ENCODE peak calls at places on chromosomes 1 and 21, in eight cellular contexts. One of them, this sample, is unnamed.

GRCh38 chr1:20329793-20330542 is 39.3 kb downstream of the VWA5B1 start:
- DNase-seq in heart left ventricle: no peak
- DNase-seq in Caco-2: no peak
- DNase-seq in glutamatergic neuron: no peak
- DNase-seq in hepatocyte: no peak
- DNase-seq in neural progenitor cell: no peak
- DNase-seq in H1: no peak
- DNase-seq in heart right ventricle: no peak
- DNase-seq in this sample: no peak

GRCh38 chr1:155305881-155306391 is 2.7 kb upstream of the FDPS start:
- DNase-seq in heart left ventricle: no peak
- DNase-seq in Caco-2: no peak
- DNase-seq in glutamatergic neuron: no peak
- DNase-seq in hepatocyte: no peak
- DNase-seq in neural progenitor cell: no peak
- DNase-seq in H1: no peak
- DNase-seq in heart right ventricle: no peak
- DNase-seq in this sample: no peak

GRCh38 chr1:203677771-203678170 is 51.1 kb downstream of the ATP2B4 start:
- DNase-seq in heart left ventricle: no peak
- DNase-seq in Caco-2: no peak
- DNase-seq in glutamatergic neuron: no peak
- DNase-seq in hepatocyte: no peak
- DNase-seq in neural progenitor cell: peak; percentile 34
- DNase-seq in H1: no peak
- DNase-seq in heart right ventricle: no peak
- DNase-seq in this sample: no peak

GRCh38 chr1:218460367-218460766 is 115.2 kb downstream of the TGFB2 start:
- DNase-seq in heart left ventricle: peak; percentile 22
- DNase-seq in Caco-2: no peak
- DNase-seq in glutamatergic neuron: no peak
- DNase-seq in hepatocyte: peak; percentile 16
- DNase-seq in neural progenitor cell: peak; percentile 60
- DNase-seq in H1: no peak
- DNase-seq in heart right ventricle: peak; percentile 60
- DNase-seq in this sample: no peak

GRCh38 chr21:42507418-42507817 is 6.2 kb upstream of the SLC37A1 start:
- DNase-seq in heart left ventricle: no peak
- DNase-seq in Caco-2: no peak
- DNase-seq in glutamatergic neuron: no peak
- DNase-seq in hepatocyte: no peak
- DNase-seq in neural progenitor cell: no peak
- DNase-seq in H1: no peak
- DNase-seq in heart right ventricle: no peak
- DNase-seq in this sample: no peak

GRCh38 chr1:29896791-29897725 is 660.7 kb downstream of the PTPRU start:
- DNase-seq in heart left ventricle: no peak
- DNase-seq in Caco-2: no peak
- DNase-seq in glutamatergic neuron: no peak
- DNase-seq in hepatocyte: no peak
- DNase-seq in neural progenitor cell: no peak
- DNase-seq in H1: no peak
- DNase-seq in heart right ventricle: no peak
- DNase-seq in this sample: no peak

GRCh38 chr1:115463347-115463746 is 125.3 kb upstream of the NGF start:
- DNase-seq in heart left ventricle: no peak
- DNase-seq in Caco-2: no peak
- DNase-seq in glutamatergic neuron: no peak
- DNase-seq in hepatocyte: peak; percentile 55
- DNase-seq in neural progenitor cell: no peak
- DNase-seq in H1: no peak
- DNase-seq in heart right ventricle: peak; percentile 24
- DNase-seq in this sample: no peak

GRCh38 chr1:248824701-248825100 is 1.0 kb downstream of the SH3BP5L start:
- DNase-seq in heart left ventricle: no peak
- DNase-seq in Caco-2: peak; percentile 9
- DNase-seq in glutamatergic neuron: no peak
- DNase-seq in hepatocyte: no peak
- DNase-seq in neural progenitor cell: no peak
- DNase-seq in H1: no peak
- DNase-seq in heart right ventricle: no peak
- DNase-seq in this sample: no peak

GRCh38 chr1:116569776-116570357 is 959 bp downstream of the CD58 start:
- DNase-seq in heart left ventricle: peak; percentile 66
- DNase-seq in Caco-2: no peak
- DNase-seq in glutamatergic neuron: no peak
- DNase-seq in hepatocyte: peak; percentile 73
- DNase-seq in neural progenitor cell: peak; percentile 20
- DNase-seq in H1: no peak
- DNase-seq in heart right ventricle: peak; percentile 50
- DNase-seq in this sample: no peak

GRCh38 chr1:25803368-25803767 is 3.4 kb downstream of the SELENON start:
- DNase-seq in heart left ventricle: no peak
- DNase-seq in Caco-2: no peak
- DNase-seq in glutamatergic neuron: no peak
- DNase-seq in hepatocyte: no peak
- DNase-seq in neural progenitor cell: no peak
- DNase-seq in H1: no peak
- DNase-seq in heart right ventricle: no peak
- DNase-seq in this sample: no peak

GRCh38 chr1:212621043-212621829 is 12.7 kb downstream of the ATF3 start:
- DNase-seq in heart left ventricle: no peak
- DNase-seq in Caco-2: no peak
- DNase-seq in glutamatergic neuron: no peak
- DNase-seq in hepatocyte: no peak
- DNase-seq in neural progenitor cell: peak; percentile 23
- DNase-seq in H1: no peak
- DNase-seq in heart right ventricle: no peak
- DNase-seq in this sample: no peak

GRCh38 chr1:53614231-53615021 is 124.5 kb downstream of the GLIS1 start:
- DNase-seq in heart left ventricle: no peak
- DNase-seq in Caco-2: no peak
- DNase-seq in glutamatergic neuron: no peak
- DNase-seq in hepatocyte: no peak
- DNase-seq in neural progenitor cell: no peak
- DNase-seq in H1: no peak
- DNase-seq in heart right ventricle: no peak
- DNase-seq in this sample: no peak

GRCh38 chr1:12553963-12554362 is 64.0 kb downstream of the DHRS3 start:
- DNase-seq in heart left ventricle: no peak
- DNase-seq in Caco-2: no peak
- DNase-seq in glutamatergic neuron: no peak
- DNase-seq in hepatocyte: no peak
- DNase-seq in neural progenitor cell: no peak
- DNase-seq in H1: no peak
- DNase-seq in heart right ventricle: no peak
- DNase-seq in this sample: no peak

GRCh38 chr1:51607676-51608075 is 9.2 kb upstream of the OSBPL9 start:
- DNase-seq in heart left ventricle: no peak
- DNase-seq in Caco-2: no peak
- DNase-seq in glutamatergic neuron: no peak
- DNase-seq in hepatocyte: no peak
- DNase-seq in neural progenitor cell: no peak
- DNase-seq in H1: no peak
- DNase-seq in heart right ventricle: no peak
- DNase-seq in this sample: no peak

DNA sequence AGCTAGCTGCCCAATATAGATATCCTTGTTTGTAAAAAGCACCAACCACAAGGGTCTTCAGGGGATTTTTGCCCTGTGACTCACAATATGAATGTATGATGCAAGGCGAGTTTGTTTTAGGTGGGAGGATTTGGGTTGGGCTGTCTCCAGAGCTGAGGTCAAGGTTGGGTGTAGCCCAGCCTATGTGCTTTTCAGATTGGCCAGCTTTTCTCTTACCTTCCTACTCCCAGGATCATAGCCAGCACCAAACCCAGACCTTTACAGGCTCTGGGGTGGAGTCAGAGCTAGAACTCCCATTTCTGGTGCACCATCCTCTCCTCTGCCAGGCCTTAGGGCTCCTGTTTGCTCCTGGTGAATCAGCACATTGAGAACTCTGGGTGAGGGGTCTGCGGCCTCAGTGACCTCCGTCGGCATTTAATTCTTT is 55.6 kb upstream of the GCLM start:
- DNase-seq in heart left ventricle: no peak
- DNase-seq in Caco-2: no peak
- DNase-seq in glutamatergic neuron: no peak
- DNase-seq in hepatocyte: peak; percentile 27
- DNase-seq in neural progenitor cell: no peak
- DNase-seq in H1: no peak
- DNase-seq in heart right ventricle: no peak
- DNase-seq in this sample: no peak
- TF ChIP-seq CTCF in heart left ventricle: no peak
- TF ChIP-seq CTCF in Caco-2: no peak
- TF ChIP-seq CTCF in glutamatergic neuron: no peak
- TF ChIP-seq CTCF in hepatocyte: no peak
- TF ChIP-seq CTCF in neural progenitor cell: no peak
- TF ChIP-seq CTCF in H1: no peak
- TF ChIP-seq CTCF in heart right ventricle: no peak
- TF ChIP-seq CTCF in this sample: no peak

DNA sequence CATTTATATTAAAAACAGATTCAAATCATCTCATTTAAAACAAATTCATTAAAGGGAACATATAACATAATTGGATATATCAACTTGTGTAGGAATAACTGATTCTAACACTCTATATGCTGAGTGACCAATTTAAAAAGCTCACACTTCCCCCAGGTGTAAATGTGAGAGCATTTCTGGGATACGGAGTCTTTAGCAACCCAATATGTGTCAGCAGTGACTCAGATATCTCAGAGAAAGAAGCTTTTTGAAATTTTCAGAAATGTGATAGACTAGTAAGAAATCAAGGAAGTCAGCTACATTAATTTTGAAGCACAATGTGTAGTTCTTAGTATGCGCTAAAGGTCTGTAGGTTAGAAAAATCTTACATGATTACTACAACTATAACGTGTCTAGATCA is 87.9 kb upstream of the SERTAD4 start:
- DNase-seq in heart left ventricle: no peak
- DNase-seq in Caco-2: no peak
- DNase-seq in glutamatergic neuron: no peak
- DNase-seq in hepatocyte: no peak
- DNase-seq in neural progenitor cell: no peak
- DNase-seq in H1: no peak
- DNase-seq in heart right ventricle: no peak
- DNase-seq in this sample: no peak
- TF ChIP-seq CTCF in heart left ventricle: no peak
- TF ChIP-seq CTCF in Caco-2: no peak
- TF ChIP-seq CTCF in glutamatergic neuron: no peak
- TF ChIP-seq CTCF in hepatocyte: no peak
- TF ChIP-seq CTCF in neural progenitor cell: no peak
- TF ChIP-seq CTCF in H1: no peak
- TF ChIP-seq CTCF in heart right ventricle: no peak
- TF ChIP-seq CTCF in this sample: no peak

DNA sequence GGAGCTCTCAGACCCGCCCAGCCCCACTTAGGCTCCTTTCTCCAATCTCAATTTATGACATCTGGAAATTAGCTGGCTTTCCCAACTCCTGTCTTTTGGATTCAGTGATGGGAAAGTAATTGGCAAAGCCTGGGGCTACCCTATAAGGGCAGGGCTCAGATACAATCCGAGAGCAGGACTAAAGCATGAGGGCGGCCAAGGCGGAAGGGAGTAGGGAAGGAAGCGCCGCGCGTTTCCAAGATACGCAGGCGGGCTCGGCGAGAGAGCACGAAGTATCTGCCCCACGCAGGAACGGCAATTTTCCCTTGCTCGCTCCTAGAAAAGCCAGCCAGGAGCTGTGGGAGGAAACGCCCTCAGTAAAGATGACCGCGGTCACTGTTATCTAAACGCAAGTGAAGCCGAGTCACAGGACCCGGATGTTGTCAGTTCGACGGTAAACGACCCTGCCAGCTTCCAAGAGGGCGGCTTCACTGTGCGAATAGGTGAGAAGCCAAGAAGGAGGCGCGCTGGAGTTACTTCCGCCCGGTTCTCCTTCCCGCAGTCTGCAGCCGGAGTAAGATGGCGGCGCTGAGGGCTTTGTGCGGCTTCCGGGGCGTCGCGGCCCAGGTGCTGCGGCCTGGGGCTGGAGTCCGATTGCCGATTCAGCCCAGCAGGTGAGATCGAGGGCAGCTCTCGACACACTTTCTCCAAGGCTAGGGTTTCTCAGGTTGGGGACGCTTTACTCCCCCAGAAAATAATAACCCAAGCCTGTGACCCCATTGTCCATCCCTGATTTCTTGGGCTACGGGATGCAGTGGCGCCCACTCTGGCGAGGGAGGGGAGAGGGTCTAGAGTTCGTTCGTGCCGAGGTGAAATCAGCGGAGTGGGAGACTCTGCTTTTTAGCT is at the start of gene NDUFS2:
- DNase-seq in heart left ventricle: peak; percentile 99
- DNase-seq in Caco-2: peak; percentile 98
- DNase-seq in glutamatergic neuron: peak; percentile 94
- DNase-seq in hepatocyte: peak; percentile 99
- DNase-seq in neural progenitor cell: peak; percentile 99
- DNase-seq in H1: peak; percentile 95
- DNase-seq in heart right ventricle: peak; percentile 99
- DNase-seq in this sample: peak; percentile 92
- TF ChIP-seq CTCF in heart left ventricle: no peak
- TF ChIP-seq CTCF in Caco-2: no peak
- TF ChIP-seq CTCF in glutamatergic neuron: peak; percentile 36
- TF ChIP-seq CTCF in hepatocyte: peak; percentile 33
- TF ChIP-seq CTCF in neural progenitor cell: peak; percentile 63
- TF ChIP-seq CTCF in H1: peak; percentile 62
- TF ChIP-seq CTCF in heart right ventricle: no peak
- TF ChIP-seq CTCF in this sample: peak; percentile 56

DNA sequence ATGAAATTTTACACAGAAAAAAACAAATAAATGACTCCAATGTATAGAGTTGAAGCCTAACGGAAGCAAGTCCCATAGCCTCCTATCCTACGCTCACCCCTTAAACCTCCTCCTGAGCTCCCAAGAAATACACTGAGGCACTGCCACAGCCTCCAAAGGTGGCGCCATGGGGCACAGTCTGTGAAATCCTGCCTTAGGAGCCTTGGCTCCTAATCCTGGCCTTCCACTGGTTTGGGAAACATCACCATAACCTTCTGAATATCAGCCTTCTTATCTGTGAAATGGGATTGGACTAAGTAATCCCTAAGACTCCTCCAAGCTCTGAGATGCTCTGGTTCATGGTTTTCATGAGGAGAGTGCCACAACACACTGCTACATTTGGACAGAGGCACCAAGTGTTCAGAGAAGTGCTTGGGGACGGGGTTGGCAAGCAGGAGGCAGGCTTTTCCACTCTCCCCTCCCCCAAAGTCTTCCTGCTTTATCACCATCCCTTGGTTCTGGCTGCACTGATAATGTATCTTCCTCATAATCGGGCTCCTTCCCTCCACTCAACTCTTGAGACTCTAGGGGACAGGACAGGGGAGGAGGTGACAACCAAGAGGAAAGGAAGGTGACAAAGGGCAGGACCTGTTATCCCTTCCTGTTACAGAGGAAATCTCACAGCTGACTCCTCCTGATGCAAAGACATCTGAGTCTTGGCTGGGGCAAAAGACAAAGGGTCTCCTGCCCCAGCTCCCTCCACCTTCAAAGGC is 2.7 kb downstream of the SLAMF7 start:
- DNase-seq in heart left ventricle: no peak
- DNase-seq in Caco-2: no peak
- DNase-seq in glutamatergic neuron: no peak
- DNase-seq in hepatocyte: no peak
- DNase-seq in neural progenitor cell: peak; percentile 13
- DNase-seq in H1: no peak
- DNase-seq in heart right ventricle: no peak
- DNase-seq in this sample: no peak
- TF ChIP-seq CTCF in heart left ventricle: no peak
- TF ChIP-seq CTCF in Caco-2: no peak
- TF ChIP-seq CTCF in glutamatergic neuron: no peak
- TF ChIP-seq CTCF in hepatocyte: no peak
- TF ChIP-seq CTCF in neural progenitor cell: peak; percentile 31
- TF ChIP-seq CTCF in H1: peak; percentile 44
- TF ChIP-seq CTCF in heart right ventricle: no peak
- TF ChIP-seq CTCF in this sample: no peak